ENCODE peak calls at places on chromosomes 12 and 14, in ten cellular contexts. One of them, this sample, is unnamed.

GRCh38 chr14:94099006-94099405 is 11.5 kb upstream of the IFI27 start:
- DNase-seq in dorsolateral prefrontal cortex: no peak
- DNase-seq in endodermal cell: peak
- DNase-seq in suprapubic skin: no peak
- DNase-seq in kidney: no peak
- DNase-seq in cardiac fibroblast: no peak
- DNase-seq in heart right ventricle: no peak
- DNase-seq in IMR-90: no peak
- DNase-seq in lower lobe of right lung: no peak
- DNase-seq in OCI-LY7: no peak
- DNase-seq in this sample: no peak

GRCh38 chr12:54053625-54054441 is at the start of gene HOXC4:
- DNase-seq in dorsolateral prefrontal cortex: no peak
- DNase-seq in endodermal cell: peak
- DNase-seq in suprapubic skin: no peak
- DNase-seq in kidney: no peak
- DNase-seq in cardiac fibroblast: no peak
- DNase-seq in heart right ventricle: no peak
- DNase-seq in IMR-90: peak
- DNase-seq in lower lobe of right lung: no peak
- DNase-seq in OCI-LY7: peak
- DNase-seq in this sample: no peak

GRCh38 chr12:70733385-70733784 is 96.2 kb upstream of the PTPRB start:
- DNase-seq in dorsolateral prefrontal cortex: no peak
- DNase-seq in endodermal cell: peak
- DNase-seq in suprapubic skin: no peak
- DNase-seq in kidney: no peak
- DNase-seq in cardiac fibroblast: peak
- DNase-seq in heart right ventricle: no peak
- DNase-seq in IMR-90: peak
- DNase-seq in lower lobe of right lung: no peak
- DNase-seq in OCI-LY7: peak
- DNase-seq in this sample: peak

GRCh38 chr12:62976110-62976640 is 41.2 kb upstream of the PPM1H start:
- DNase-seq in dorsolateral prefrontal cortex: no peak
- DNase-seq in endodermal cell: no peak
- DNase-seq in suprapubic skin: no peak
- DNase-seq in kidney: no peak
- DNase-seq in cardiac fibroblast: no peak
- DNase-seq in heart right ventricle: no peak
- DNase-seq in IMR-90: no peak
- DNase-seq in lower lobe of right lung: no peak
- DNase-seq in OCI-LY7: no peak
- DNase-seq in this sample: no peak

GRCh38 chr12:3542911-3543310 is 51.9 kb downstream of the PRMT8 start:
- DNase-seq in dorsolateral prefrontal cortex: no peak
- DNase-seq in endodermal cell: no peak
- DNase-seq in suprapubic skin: no peak
- DNase-seq in kidney: no peak
- DNase-seq in cardiac fibroblast: peak
- DNase-seq in heart right ventricle: no peak
- DNase-seq in IMR-90: peak
- DNase-seq in lower lobe of right lung: no peak
- DNase-seq in OCI-LY7: no peak
- DNase-seq in this sample: no peak

GRCh38 chr12:94430304-94430703 is 29.4 kb downstream of the CEP83 start:
- DNase-seq in dorsolateral prefrontal cortex: no peak
- DNase-seq in endodermal cell: no peak
- DNase-seq in suprapubic skin: no peak
- DNase-seq in kidney: no peak
- DNase-seq in cardiac fibroblast: no peak
- DNase-seq in heart right ventricle: no peak
- DNase-seq in IMR-90: no peak
- DNase-seq in lower lobe of right lung: no peak
- DNase-seq in OCI-LY7: peak
- DNase-seq in this sample: no peak

GRCh38 chr14:22265319-22266140 is 323.5 kb downstream of the DAD1 start:
- DNase-seq in dorsolateral prefrontal cortex: no peak
- DNase-seq in endodermal cell: no peak
- DNase-seq in suprapubic skin: no peak
- DNase-seq in kidney: no peak
- DNase-seq in cardiac fibroblast: peak
- DNase-seq in heart right ventricle: no peak
- DNase-seq in IMR-90: peak
- DNase-seq in lower lobe of right lung: no peak
- DNase-seq in OCI-LY7: peak
- DNase-seq in this sample: no peak

GRCh38 chr12:41589878-41590277 is 401.8 kb downstream of the PDZRN4 start:
- DNase-seq in dorsolateral prefrontal cortex: no peak
- DNase-seq in endodermal cell: no peak
- DNase-seq in suprapubic skin: no peak
- DNase-seq in kidney: no peak
- DNase-seq in cardiac fibroblast: no peak
- DNase-seq in heart right ventricle: no peak
- DNase-seq in IMR-90: no peak
- DNase-seq in lower lobe of right lung: no peak
- DNase-seq in OCI-LY7: no peak
- DNase-seq in this sample: no peak

GRCh38 chr12:109458086-109458485 is 19.0 kb downstream of the KCTD10 start:
- DNase-seq in dorsolateral prefrontal cortex: no peak
- DNase-seq in endodermal cell: no peak
- DNase-seq in suprapubic skin: no peak
- DNase-seq in kidney: no peak
- DNase-seq in cardiac fibroblast: peak
- DNase-seq in heart right ventricle: no peak
- DNase-seq in IMR-90: peak
- DNase-seq in lower lobe of right lung: no peak
- DNase-seq in OCI-LY7: no peak
- DNase-seq in this sample: no peak

GRCh38 chr14:48954446-48954845 is 631.7 kb downstream of the RPS29 start:
- DNase-seq in dorsolateral prefrontal cortex: no peak
- DNase-seq in endodermal cell: no peak
- DNase-seq in suprapubic skin: no peak
- DNase-seq in kidney: no peak
- DNase-seq in cardiac fibroblast: no peak
- DNase-seq in heart right ventricle: no peak
- DNase-seq in IMR-90: no peak
- DNase-seq in lower lobe of right lung: no peak
- DNase-seq in OCI-LY7: no peak
- DNase-seq in this sample: no peak

GRCh38 chr12:14366211-14366762 is 805 bp downstream of the ATF7IP start:
- DNase-seq in dorsolateral prefrontal cortex: no peak
- DNase-seq in endodermal cell: no peak
- DNase-seq in suprapubic skin: no peak
- DNase-seq in kidney: no peak
- DNase-seq in cardiac fibroblast: no peak
- DNase-seq in heart right ventricle: no peak
- DNase-seq in IMR-90: peak
- DNase-seq in lower lobe of right lung: no peak
- DNase-seq in OCI-LY7: peak
- DNase-seq in this sample: no peak

GRCh38 chr12:106889326-106889725 is 66.4 kb upstream of the TMEM263 start:
- DNase-seq in dorsolateral prefrontal cortex: no peak
- DNase-seq in endodermal cell: no peak
- DNase-seq in suprapubic skin: no peak
- DNase-seq in kidney: no peak
- DNase-seq in cardiac fibroblast: no peak
- DNase-seq in heart right ventricle: no peak
- DNase-seq in IMR-90: no peak
- DNase-seq in lower lobe of right lung: no peak
- DNase-seq in OCI-LY7: no peak
- DNase-seq in this sample: no peak

GRCh38 chr12:49019435-49020317 is 1.1 kb upstream of the PRKAG1 start:
- DNase-seq in dorsolateral prefrontal cortex: no peak
- DNase-seq in endodermal cell: peak
- DNase-seq in suprapubic skin: no peak
- DNase-seq in kidney: no peak
- DNase-seq in cardiac fibroblast: peak
- DNase-seq in heart right ventricle: no peak
- DNase-seq in IMR-90: peak
- DNase-seq in lower lobe of right lung: no peak
- DNase-seq in OCI-LY7: peak
- DNase-seq in this sample: no peak

GRCh38 chr14:54300881-54301280 is 95.9 kb upstream of the CDKN3 start:
- DNase-seq in dorsolateral prefrontal cortex: no peak
- DNase-seq in endodermal cell: no peak
- DNase-seq in suprapubic skin: no peak
- DNase-seq in kidney: no peak
- DNase-seq in cardiac fibroblast: no peak
- DNase-seq in heart right ventricle: no peak
- DNase-seq in IMR-90: no peak
- DNase-seq in lower lobe of right lung: no peak
- DNase-seq in OCI-LY7: no peak
- DNase-seq in this sample: no peak

GRCh38 chr14:68158640-68159039 is 339.1 kb downstream of the RAD51B start:
- DNase-seq in dorsolateral prefrontal cortex: no peak
- DNase-seq in endodermal cell: no peak
- DNase-seq in suprapubic skin: no peak
- DNase-seq in kidney: no peak
- DNase-seq in cardiac fibroblast: no peak
- DNase-seq in heart right ventricle: no peak
- DNase-seq in IMR-90: no peak
- DNase-seq in lower lobe of right lung: no peak
- DNase-seq in OCI-LY7: no peak
- DNase-seq in this sample: no peak
- TF ChIP-seq CTCF in dorsolateral prefrontal cortex: no peak
- TF ChIP-seq CTCF in endodermal cell: no peak
- TF ChIP-seq CTCF in suprapubic skin: no peak
- TF ChIP-seq CTCF in kidney: no peak
- TF ChIP-seq CTCF in cardiac fibroblast: no peak
- TF ChIP-seq CTCF in heart right ventricle: no peak
- TF ChIP-seq CTCF in IMR-90: no peak
- TF ChIP-seq CTCF in lower lobe of right lung: no peak
- TF ChIP-seq CTCF in OCI-LY7: no peak
- TF ChIP-seq CTCF in this sample: no peak

DNA sequence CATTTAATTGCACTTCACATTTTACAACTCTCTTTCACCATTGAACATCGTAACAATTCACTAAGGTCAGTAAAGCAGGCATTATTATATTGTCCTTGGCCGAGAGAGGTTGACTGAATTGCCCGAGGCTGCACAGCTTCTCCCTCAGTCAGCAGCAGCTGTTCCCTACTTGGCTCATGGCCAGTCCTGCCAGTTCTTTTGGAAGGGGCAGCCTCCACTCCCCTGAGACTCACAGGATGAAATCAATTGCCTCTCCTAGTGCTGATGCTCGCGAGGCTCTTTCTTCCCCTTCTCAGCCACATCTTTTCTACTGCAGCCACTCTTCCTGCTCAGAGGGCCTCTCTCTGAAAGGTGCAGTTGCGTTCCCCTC is 79.9 kb upstream of the KCNA1 start:
- DNase-seq in dorsolateral prefrontal cortex: no peak
- DNase-seq in endodermal cell: no peak
- DNase-seq in suprapubic skin: no peak
- DNase-seq in kidney: no peak
- DNase-seq in cardiac fibroblast: no peak
- DNase-seq in heart right ventricle: no peak
- DNase-seq in IMR-90: no peak
- DNase-seq in lower lobe of right lung: no peak
- DNase-seq in OCI-LY7: peak
- DNase-seq in this sample: no peak
- H3K4me3 ChIP-seq in dorsolateral prefrontal cortex: no peak
- H3K4me3 ChIP-seq in endodermal cell: no peak
- H3K4me3 ChIP-seq in suprapubic skin: no peak
- H3K4me3 ChIP-seq in kidney: no peak
- H3K4me3 ChIP-seq in cardiac fibroblast: no peak
- H3K4me3 ChIP-seq in heart right ventricle: no peak
- H3K4me3 ChIP-seq in IMR-90: no peak
- H3K4me3 ChIP-seq in lower lobe of right lung: no peak
- H3K4me3 ChIP-seq in OCI-LY7: peak
- H3K4me3 ChIP-seq in this sample: no peak

DNA sequence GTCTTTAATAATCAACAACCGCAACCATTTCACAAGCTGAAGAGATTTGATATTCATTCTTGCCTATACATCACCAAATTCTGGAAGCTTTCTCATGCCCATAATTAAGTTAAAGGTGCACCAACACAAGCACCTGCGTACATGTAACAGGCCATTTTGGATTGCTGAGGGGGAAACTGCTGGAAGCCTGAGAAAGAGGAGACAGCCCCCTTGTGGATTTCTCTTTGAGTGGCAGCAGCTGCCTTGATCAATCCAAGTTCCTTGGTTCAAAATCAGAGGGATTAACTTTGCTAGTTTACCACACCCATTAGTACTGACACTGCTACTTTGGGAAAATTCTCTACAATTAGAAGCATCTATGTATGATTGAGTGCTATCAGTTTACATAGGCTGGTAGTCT is 321.1 kb downstream of the NOVA1 start:
- DNase-seq in dorsolateral prefrontal cortex: no peak
- DNase-seq in endodermal cell: peak
- DNase-seq in suprapubic skin: no peak
- DNase-seq in kidney: no peak
- DNase-seq in cardiac fibroblast: no peak
- DNase-seq in heart right ventricle: no peak
- DNase-seq in IMR-90: no peak
- DNase-seq in lower lobe of right lung: no peak
- DNase-seq in OCI-LY7: no peak
- DNase-seq in this sample: no peak
- TF ChIP-seq CTCF in dorsolateral prefrontal cortex: peak
- TF ChIP-seq CTCF in endodermal cell: peak
- TF ChIP-seq CTCF in suprapubic skin: no peak
- TF ChIP-seq CTCF in kidney: peak
- TF ChIP-seq CTCF in cardiac fibroblast: peak
- TF ChIP-seq CTCF in heart right ventricle: no peak
- TF ChIP-seq CTCF in IMR-90: peak
- TF ChIP-seq CTCF in lower lobe of right lung: no peak
- TF ChIP-seq CTCF in OCI-LY7: no peak
- TF ChIP-seq CTCF in this sample: peak

GRCh38 chr14:104991896-104992230 is 6.3 kb downstream of the CLBA1 start:
- DNase-seq in dorsolateral prefrontal cortex: no peak
- DNase-seq in endodermal cell: no peak
- DNase-seq in suprapubic skin: no peak
- DNase-seq in kidney: no peak
- DNase-seq in cardiac fibroblast: no peak
- DNase-seq in heart right ventricle: no peak
- DNase-seq in IMR-90: no peak
- DNase-seq in lower lobe of right lung: no peak
- DNase-seq in OCI-LY7: no peak
- DNase-seq in this sample: no peak

GRCh38 chr14:104994988-104995387 is 9.4 kb downstream of the CLBA1 start:
- DNase-seq in dorsolateral prefrontal cortex: no peak
- DNase-seq in endodermal cell: no peak
- DNase-seq in suprapubic skin: no peak
- DNase-seq in kidney: peak
- DNase-seq in cardiac fibroblast: no peak
- DNase-seq in heart right ventricle: no peak
- DNase-seq in IMR-90: no peak
- DNase-seq in lower lobe of right lung: no peak
- DNase-seq in OCI-LY7: no peak
- DNase-seq in this sample: no peak

GRCh38 chr14:104992501-104992900 is 6.9 kb downstream of the CLBA1 start:
- DNase-seq in dorsolateral prefrontal cortex: no peak
- DNase-seq in endodermal cell: no peak
- DNase-seq in suprapubic skin: no peak
- DNase-seq in kidney: no peak
- DNase-seq in cardiac fibroblast: no peak
- DNase-seq in heart right ventricle: no peak
- DNase-seq in IMR-90: no peak
- DNase-seq in lower lobe of right lung: no peak
- DNase-seq in OCI-LY7: no peak
- DNase-seq in this sample: no peak

GRCh38 chr14:104993808-104994591 is 8.4 kb downstream of the CLBA1 start:
- DNase-seq in dorsolateral prefrontal cortex: no peak
- DNase-seq in endodermal cell: peak
- DNase-seq in suprapubic skin: no peak
- DNase-seq in kidney: no peak
- DNase-seq in cardiac fibroblast: no peak
- DNase-seq in heart right ventricle: no peak
- DNase-seq in IMR-90: no peak
- DNase-seq in lower lobe of right lung: no peak
- DNase-seq in OCI-LY7: no peak
- DNase-seq in this sample: no peak

GRCh38 chr14:104993306-104993705 is 7.7 kb downstream of the CLBA1 start:
- DNase-seq in dorsolateral prefrontal cortex: no peak
- DNase-seq in endodermal cell: peak
- DNase-seq in suprapubic skin: no peak
- DNase-seq in kidney: peak
- DNase-seq in cardiac fibroblast: no peak
- DNase-seq in heart right ventricle: no peak
- DNase-seq in IMR-90: no peak
- DNase-seq in lower lobe of right lung: no peak
- DNase-seq in OCI-LY7: peak
- DNase-seq in this sample: no peak
- H3K4me3 ChIP-seq in dorsolateral prefrontal cortex: no peak
- H3K4me3 ChIP-seq in endodermal cell: no peak
- H3K4me3 ChIP-seq in suprapubic skin: no peak
- H3K4me3 ChIP-seq in kidney: no peak
- H3K4me3 ChIP-seq in cardiac fibroblast: no peak
- H3K4me3 ChIP-seq in heart right ventricle: no peak
- H3K4me3 ChIP-seq in IMR-90: no peak
- H3K4me3 ChIP-seq in lower lobe of right lung: no peak
- H3K4me3 ChIP-seq in OCI-LY7: no peak
- H3K4me3 ChIP-seq in this sample: no peak